ENCODE peak calls at places on chromosomes 13 and 19, in four cellular contexts. One of them, this sample, is unnamed.
A peak's percentile ranks its signal among the peaks of the same experiment; 100 is the strongest.

GRCh38 chr19:46745521-46746280 is at the start of gene FKRP:
- DNase-seq in K562: peak; percentile 86
- DNase-seq in HepG2: no peak
- DNase-seq in GM12878: no peak
- DNase-seq in this sample: peak; percentile 86

GRCh38 chr19:30023330-30023729 is 81.3 kb downstream of the URI1 start:
- DNase-seq in GM12878: no peak
- DNase-seq in HepG2: no peak
- DNase-seq in K562: no peak
- DNase-seq in this sample: no peak

GRCh38 chr19:29517946-29518345 is 7.8 kb upstream of the VSTM2B start:
- DNase-seq in GM12878: no peak
- DNase-seq in K562: no peak
- DNase-seq in HepG2: no peak
- DNase-seq in this sample: no peak

GRCh38 chr13:46778879-46779278 is 18.1 kb downstream of the ESD start:
- DNase-seq in HepG2: no peak
- DNase-seq in K562: no peak
- DNase-seq in GM12878: no peak
- DNase-seq in this sample: no peak

GRCh38 chr19:29449371-29449770 is 76.4 kb upstream of the VSTM2B start:
- DNase-seq in HepG2: no peak
- DNase-seq in K562: no peak
- DNase-seq in GM12878: no peak
- DNase-seq in this sample: no peak

GRCh38 chr19:55661826-55662225 is 7.0 kb downstream of the U2AF2 start:
- DNase-seq in GM12878: no peak
- DNase-seq in K562: no peak
- DNase-seq in HepG2: no peak
- DNase-seq in this sample: no peak

GRCh38 chr13:45231722-45232121 is 30.9 kb upstream of the KCTD4 start:
- DNase-seq in GM12878: no peak
- DNase-seq in K562: no peak
- DNase-seq in HepG2: no peak
- DNase-seq in this sample: peak; percentile 11

GRCh38 chr13:46126074-46126473 is 21.2 kb upstream of the CPB2 start:
- DNase-seq in GM12878: no peak
- DNase-seq in K562: no peak
- DNase-seq in HepG2: no peak
- DNase-seq in this sample: no peak

GRCh38 chr19:17209126-17210036 is 5.8 kb upstream of the USE1 start:
- DNase-seq in GM12878: no peak
- DNase-seq in K562: peak; percentile 100
- DNase-seq in HepG2: no peak
- DNase-seq in this sample: peak; percentile 95

GRCh38 chr19:41373993-41374392 is 2.3 kb upstream of the TMEM91 start:
- DNase-seq in K562: no peak
- DNase-seq in HepG2: no peak
- DNase-seq in GM12878: no peak
- DNase-seq in this sample: peak; percentile 94
- TF ChIP-seq FOXM1 in K562: no peak
- TF ChIP-seq FOXM1 in HepG2: no peak
- TF ChIP-seq FOXM1 in GM12878: no peak
- TF ChIP-seq FOXM1 in this sample: no peak

GRCh38 chr13:50760751-50761150 is 82.7 kb downstream of the DLEU7 start:
- DNase-seq in HepG2: no peak
- DNase-seq in K562: no peak
- DNase-seq in GM12878: no peak
- DNase-seq in this sample: no peak

GRCh38 chr13:50761406-50761805 is 82.1 kb downstream of the DLEU7 start:
- DNase-seq in GM12878: no peak
- DNase-seq in K562: no peak
- DNase-seq in HepG2: no peak
- DNase-seq in this sample: no peak

GRCh38 chr13:50766043-50766442 is 77.4 kb downstream of the DLEU7 start:
- DNase-seq in HepG2: no peak
- DNase-seq in GM12878: no peak
- DNase-seq in K562: no peak
- DNase-seq in this sample: no peak

DNA sequence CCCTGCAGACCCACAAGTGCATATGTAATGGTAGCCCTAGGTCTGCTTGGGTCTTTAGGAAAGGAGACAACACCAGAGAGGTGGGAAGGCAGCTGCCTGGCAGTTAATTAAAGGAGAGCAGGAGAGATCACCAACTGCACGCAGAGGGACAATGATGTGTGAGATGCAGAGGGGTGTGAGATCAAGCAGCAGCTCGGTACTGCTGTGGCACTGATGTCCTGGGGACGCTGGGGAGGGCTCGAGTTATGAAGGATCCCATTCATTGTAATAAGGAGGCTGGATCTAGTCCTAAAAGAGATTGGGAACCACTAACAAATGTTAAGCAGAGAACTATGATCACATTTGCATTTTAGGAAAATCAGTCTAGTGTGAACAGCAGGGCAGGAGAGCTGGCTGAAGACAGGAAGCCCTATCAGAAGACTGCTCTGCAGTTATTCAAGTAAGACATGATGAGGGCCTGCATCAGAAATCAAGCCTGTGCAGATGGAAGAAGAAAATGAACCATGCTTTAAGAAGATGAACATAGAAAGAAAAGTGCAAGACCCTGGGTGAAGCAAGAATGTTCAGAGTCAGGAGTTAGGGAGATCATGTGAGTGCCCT is 80.4 kb downstream of the DLEU7 start:
- DNase-seq in GM12878: no peak
- DNase-seq in K562: no peak
- DNase-seq in HepG2: no peak
- DNase-seq in this sample: no peak
- H3K4me2 ChIP-seq in GM12878: no peak overlapping the region
- H3K4me2 ChIP-seq in K562: no peak overlapping the region
- H3K4me2 ChIP-seq in HepG2: no peak overlapping the region
- H3K4me2 ChIP-seq in this sample: no peak overlapping the region

GRCh38 chr13:95870421-95870820 is 182.8 kb downstream of the UGGT2 start:
- DNase-seq in HepG2: no peak
- DNase-seq in GM12878: no peak
- DNase-seq in K562: no peak
- DNase-seq in this sample: no peak

GRCh38 chr13:95874286-95874685 is 178.9 kb downstream of the UGGT2 start:
- DNase-seq in HepG2: no peak
- DNase-seq in K562: no peak
- DNase-seq in GM12878: no peak
- DNase-seq in this sample: no peak
- TF ChIP-seq FOXM1 in HepG2: no peak
- TF ChIP-seq FOXM1 in K562: no peak
- TF ChIP-seq FOXM1 in GM12878: no peak
- TF ChIP-seq FOXM1 in this sample: no peak

GRCh38 chr13:98485561-98485960 is 91.3 kb downstream of the STK24 start:
- DNase-seq in HepG2: no peak
- DNase-seq in GM12878: no peak
- DNase-seq in K562: no peak
- DNase-seq in this sample: no peak

GRCh38 chr13:98487522-98487921 is 89.4 kb downstream of the STK24 start:
- DNase-seq in K562: no peak
- DNase-seq in GM12878: no peak
- DNase-seq in HepG2: no peak
- DNase-seq in this sample: no peak

GRCh38 chr13:98484289-98485219 is 92.4 kb downstream of the STK24 start:
- DNase-seq in HepG2: peak; percentile 91
- DNase-seq in K562: peak; percentile 47
- DNase-seq in GM12878: no peak
- DNase-seq in this sample: no peak

GRCh38 chr13:98487016-98487415 is 89.9 kb downstream of the STK24 start:
- DNase-seq in HepG2: no peak
- DNase-seq in K562: no peak
- DNase-seq in GM12878: no peak
- DNase-seq in this sample: no peak

GRCh38 chr13:98486412-98486811 is 90.5 kb downstream of the STK24 start:
- DNase-seq in K562: no peak
- DNase-seq in GM12878: no peak
- DNase-seq in HepG2: no peak
- DNase-seq in this sample: no peak
- H3K4me2 ChIP-seq in K562: no peak overlapping the region
- H3K4me2 ChIP-seq in GM12878: no peak overlapping the region
- H3K4me2 ChIP-seq in HepG2: no peak overlapping the region
- H3K4me2 ChIP-seq in this sample: no peak overlapping the region

GRCh38 chr19:33998302-33998701 is 174.0 kb upstream of the LSM14A start:
- DNase-seq in K562: no peak
- DNase-seq in GM12878: no peak
- DNase-seq in HepG2: no peak
- DNase-seq in this sample: peak; percentile 20
- TF ChIP-seq FOXM1 in K562: no peak
- TF ChIP-seq FOXM1 in GM12878: no peak
- TF ChIP-seq FOXM1 in HepG2: no peak
- TF ChIP-seq FOXM1 in this sample: no peak

GRCh38 chr13:48223016-48223385 is 10.0 kb upstream of the ITM2B start:
- DNase-seq in HepG2: no peak
- DNase-seq in GM12878: no peak
- DNase-seq in K562: no peak
- DNase-seq in this sample: no peak

GRCh38 chr13:48221301-48222190 is 11.5 kb upstream of the ITM2B start:
- DNase-seq in GM12878: no peak
- DNase-seq in HepG2: no peak
- DNase-seq in K562: no peak
- DNase-seq in this sample: no peak

GRCh38 chr13:48220592-48221300 is 12.3 kb upstream of the ITM2B start:
- DNase-seq in K562: no peak
- DNase-seq in GM12878: no peak
- DNase-seq in HepG2: no peak
- DNase-seq in this sample: no peak

DNA sequence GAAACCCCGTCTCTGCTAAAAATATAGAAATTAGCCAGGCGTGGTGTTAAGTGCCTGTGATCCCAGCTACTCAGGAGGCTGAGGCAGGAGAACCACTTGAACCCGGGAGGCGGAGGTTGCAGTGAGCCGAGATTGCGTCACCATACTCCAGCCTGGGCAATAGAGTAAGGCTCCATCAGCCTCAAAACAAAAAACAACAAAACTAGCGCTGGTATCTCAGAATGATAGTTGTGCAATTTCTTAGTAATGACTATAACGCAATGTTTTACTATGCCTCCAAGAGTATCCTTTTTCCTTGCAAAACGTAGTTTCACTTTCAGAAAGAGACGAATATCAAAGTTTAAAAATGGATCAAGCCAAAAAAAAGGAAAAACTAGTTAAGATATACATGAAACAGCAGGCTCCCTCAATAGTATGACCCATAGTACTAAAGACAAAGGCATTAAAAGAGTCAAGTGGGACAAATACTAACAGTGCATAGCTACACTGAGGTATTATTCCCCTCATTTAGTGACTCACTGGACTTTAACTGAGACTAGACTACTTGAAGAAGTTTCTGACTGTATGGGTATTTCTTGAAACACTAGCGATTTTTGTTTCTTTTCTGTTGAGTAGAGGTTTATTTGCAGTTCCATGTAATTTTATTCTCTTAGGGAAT is 10.5 kb upstream of the ITM2B start:
- DNase-seq in GM12878: no peak
- DNase-seq in K562: no peak
- DNase-seq in HepG2: no peak
- DNase-seq in this sample: no peak
- H3K4me2 ChIP-seq in GM12878: no peak overlapping the region
- H3K4me2 ChIP-seq in K562: peak overlapping the region; percentile 34
- H3K4me2 ChIP-seq in HepG2: peak overlapping the region; percentile 76
- H3K4me2 ChIP-seq in this sample: peak overlapping the region; percentile 5

GRCh38 chr19:1488282-1488601 is 1.9 kb downstream of the PCSK4 start:
- DNase-seq in HepG2: no peak
- DNase-seq in GM12878: no peak
- DNase-seq in K562: no peak
- DNase-seq in this sample: no peak

GRCh38 chr19:1489463-1489971 is 633 bp downstream of the PCSK4 start:
- DNase-seq in K562: peak; percentile 38
- DNase-seq in GM12878: no peak
- DNase-seq in HepG2: no peak
- DNase-seq in this sample: peak; percentile 25

GRCh38 chr19:1486720-1487575 is 3.2 kb downstream of the PCSK4 start:
- DNase-seq in GM12878: no peak
- DNase-seq in HepG2: no peak
- DNase-seq in K562: no peak
- DNase-seq in this sample: no peak

GRCh38 chr19:1490020-1490310 is 185 bp downstream of the PCSK4 start:
- DNase-seq in GM12878: no peak
- DNase-seq in K562: no peak
- DNase-seq in HepG2: no peak
- DNase-seq in this sample: no peak

DNA sequence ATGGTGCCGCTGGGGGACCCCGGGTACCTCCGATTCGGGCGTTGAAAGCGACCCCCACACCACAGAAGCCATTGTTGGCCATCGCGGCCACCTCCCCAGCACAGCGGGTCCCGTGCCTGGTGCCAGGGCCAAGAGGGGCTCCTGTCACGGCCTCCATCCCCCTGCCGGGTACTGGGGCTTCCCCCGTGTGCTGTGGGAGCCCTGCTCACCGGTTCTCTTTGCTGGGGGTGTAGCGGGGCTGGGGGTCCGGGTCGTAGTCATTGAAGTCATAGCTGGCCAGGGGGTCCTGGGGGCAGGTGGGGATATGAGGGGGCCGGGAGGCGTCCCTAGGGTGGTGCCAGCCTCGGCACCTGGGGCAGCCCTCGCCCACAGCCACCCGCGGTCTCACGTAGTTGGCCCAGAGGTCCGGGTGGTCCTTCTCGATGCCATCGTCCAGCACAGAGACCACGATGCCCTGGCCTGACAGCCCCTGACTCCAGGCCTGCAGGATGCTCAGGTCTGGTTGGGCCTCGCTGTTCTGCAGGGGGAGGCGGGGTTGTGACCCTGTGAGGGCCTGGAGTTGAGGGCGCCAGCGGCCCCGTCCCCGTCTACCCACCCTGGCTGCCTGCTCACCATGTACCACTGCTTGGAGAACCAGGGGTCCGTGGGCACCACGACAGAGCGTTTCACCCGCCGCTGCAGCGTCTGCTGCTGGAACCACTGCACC is 2.4 kb downstream of the PCSK4 start:
- DNase-seq in GM12878: no peak
- DNase-seq in K562: no peak
- DNase-seq in HepG2: no peak
- DNase-seq in this sample: no peak
- TF ChIP-seq FOXM1 in GM12878: no peak
- TF ChIP-seq FOXM1 in K562: no peak
- TF ChIP-seq FOXM1 in HepG2: no peak
- TF ChIP-seq FOXM1 in this sample: no peak

GRCh38 chr13:94607939-94608338 is 6.3 kb downstream of the GPR180 start:
- DNase-seq in GM12878: no peak
- DNase-seq in K562: no peak
- DNase-seq in HepG2: no peak
- DNase-seq in this sample: no peak

GRCh38 chr13:94608586-94608985 is 6.9 kb downstream of the GPR180 start:
- DNase-seq in HepG2: no peak
- DNase-seq in GM12878: no peak
- DNase-seq in K562: no peak
- DNase-seq in this sample: no peak

GRCh38 chr13:94610475-94610874 is 8.8 kb downstream of the GPR180 start:
- DNase-seq in HepG2: no peak
- DNase-seq in GM12878: no peak
- DNase-seq in K562: no peak
- DNase-seq in this sample: no peak

GRCh38 chr13:94609196-94609595 is 7.5 kb downstream of the GPR180 start:
- DNase-seq in GM12878: no peak
- DNase-seq in K562: no peak
- DNase-seq in HepG2: no peak
- DNase-seq in this sample: no peak

GRCh38 chr13:94607056-94607455 is 5.4 kb downstream of the GPR180 start:
- DNase-seq in HepG2: no peak
- DNase-seq in GM12878: no peak
- DNase-seq in K562: no peak
- DNase-seq in this sample: no peak
- H3K4me2 ChIP-seq in HepG2: no peak overlapping the region
- H3K4me2 ChIP-seq in GM12878: no peak overlapping the region
- H3K4me2 ChIP-seq in K562: no peak overlapping the region
- H3K4me2 ChIP-seq in this sample: no peak overlapping the region